ENCODE peak calls at places on chromosomes 7 and 10, in four cellular contexts. P is stimulated activated CD4-positive, alpha-beta T cell treated with anti-CD3 and anti-CD28 coated beads, Interleukin-15, amount 100 ng/mL, for 1 hour; Z is activated T-cell treated with anti-CD3 and anti-CD28 coated beads, Interleukin-2, amount 50 U/mL, for 72 hours; F is NCI-H1105. B is an unnamed sample.

GRCh38 chr7:151272877-151273276 is 24.4 kb upstream of the SMARCD3 start:
- DNase-seq in P (no peak), Z (no peak), F (no peak), B (no peak)

GRCh38 chr7:36422072-36422471 is 32.4 kb downstream of the ANLN start:
- DNase-seq in P (no peak), Z (no peak), F (no peak), B (no peak)

GRCh38 chr10:96255569-96256335 is 15.6 kb downstream of the BLNK start:
- DNase-seq in P (no peak), Z (no peak), F (no peak), B (no peak)

GRCh38 chr7:11742496-11742895 is 89.5 kb downstream of the THSD7A start:
- DNase-seq in P (no peak), Z (no peak), F (peak), B (no peak)

GRCh38 chr10:98340261-98340675 is 72.3 kb upstream of the LOXL4 start:
- DNase-seq in P (no peak), Z (no peak), F (no peak), B (no peak)

GRCh38 chr7:15323545-15323944 is 238.3 kb downstream of the AGMO start:
- DNase-seq in P (no peak), Z (no peak), F (no peak), B (no peak)

GRCh38 chr7:111083423-111083822 is 7.5 kb upstream of the LRRN3 start:
- DNase-seq in P (peak), Z (peak), F (no peak), B (no peak)

GRCh38 chr7:34846976-34847375 is 189.0 kb downstream of the NPSR1 start:
- DNase-seq in P (no peak), Z (no peak), F (no peak), B (no peak)

GRCh38 chr7:30366606-30367005 is 82.2 kb downstream of the ZNRF2 start:
- DNase-seq in P (no peak), Z (no peak), F (no peak), B (no peak)

GRCh38 chr7:104657134-104657533 is 328.7 kb downstream of the LHFPL3 start:
- DNase-seq in P (no peak), Z (no peak), F (no peak), B (no peak)

GRCh38 chr10:78972947-78973900 is 95.5 kb upstream of the ZMIZ1 start:
- DNase-seq in P (peak), Z (peak), F (peak), B (peak)

GRCh38 chr7:28152594-28152993 is 28.0 kb downstream of the JAZF1 start:
- DNase-seq in P (no peak), Z (no peak), F (no peak), B (no peak)

GRCh38 chr7:150860978-150861295 is 8.6 kb downstream of the AOC1 start:
- DNase-seq in P (no peak), Z (no peak), F (no peak), B (peak)

GRCh38 chr7:77327932-77328628 is 88.1 kb downstream of the GSAP start:
- DNase-seq in P (no peak), Z (peak), F (no peak), B (no peak)

GRCh38 chr10:53022663-53023088 is 250.1 kb upstream of the MBL2 start:
- DNase-seq in P (no peak), Z (no peak), F (no peak), B (no peak)

GRCh38 chr10:128440513-128441160 is 314.4 kb upstream of the MKI67 start:
- DNase-seq in P (no peak), Z (no peak), F (no peak), B (no peak)

GRCh38 chr10:33365871-33366411 is 31.5 kb upstream of the NRP1 start:
- DNase-seq in P (no peak), Z (peak), F (no peak), B (no peak)

GRCh38 chr7:727104-727805 is at the start of gene PRKAR1B:
- DNase-seq in P (no peak), Z (peak), F (peak), B (peak)

GRCh38 chr10:68053553-68053952 is 21.5 kb downstream of the HERC4 start:
- DNase-seq in P (no peak), Z (no peak), F (no peak), B (no peak)

GRCh38 chr10:62194924-62195674 is 73.5 kb downstream of the RTKN2 start:
- DNase-seq in P (no peak), Z (no peak), F (no peak), B (no peak)

GRCh38 chr7:156984209-156984891 is 26.1 kb downstream of the MNX1 start:
- DNase-seq in P (no peak), Z (no peak), F (no peak), B (no peak)

GRCh38 chr10:6843477-6843876 is 263.4 kb upstream of the PRKCQ start:
- DNase-seq in P (no peak), Z (no peak), F (no peak), B (no peak)

GRCh38 chr7:66627151-66627681 is 1.5 kb upstream of the KCTD7 start:
- DNase-seq in P (no peak), Z (no peak), F (no peak), B (no peak)

GRCh38 chr7:130221341-130221740 is 13.7 kb downstream of the SSMEM1 start:
- DNase-seq in P (no peak), Z (no peak), F (no peak), B (no peak)